ENCODE peak calls at places on chromosomes 11 and 22, in six cellular contexts. One of them, this sample, is unnamed. For H3K9me3, the result is how much of the 10 kb centered on the place peaks cover.

GRCh38 chr11:110858556-110858921 is 146.3 kb upstream of the ARHGAP20 start:
- DNase-seq in body of pancreas: peak
- DNase-seq in aorta: no peak
- DNase-seq in HAP-1: no peak
- DNase-seq in uterus: peak
- DNase-seq in A549: no peak
- DNase-seq in this sample: no peak

GRCh38 chr11:75298191-75298590 is 53.3 kb downstream of the ARRB1 start:
- DNase-seq in body of pancreas: no peak
- DNase-seq in uterus: no peak
- DNase-seq in HAP-1: no peak
- DNase-seq in aorta: no peak
- DNase-seq in A549: no peak
- DNase-seq in this sample: no peak

GRCh38 chr22:39454385-39454871 is 2.4 kb upstream of the MGAT3 start:
- DNase-seq in A549: peak
- DNase-seq in aorta: no peak
- DNase-seq in HAP-1: no peak
- DNase-seq in body of pancreas: no peak
- DNase-seq in uterus: no peak
- DNase-seq in this sample: no peak

GRCh38 chr11:114200351-114200750 is 95.8 kb upstream of the NNMT start:
- DNase-seq in uterus: no peak
- DNase-seq in body of pancreas: no peak
- DNase-seq in A549: no peak
- DNase-seq in aorta: no peak
- DNase-seq in HAP-1: no peak
- DNase-seq in this sample: no peak

GRCh38 chr11:65262775-65263174 is 1.0 kb downstream of the POLA2 start:
- DNase-seq in aorta: no peak
- DNase-seq in uterus: no peak
- DNase-seq in A549: no peak
- DNase-seq in body of pancreas: no peak
- DNase-seq in HAP-1: no peak
- DNase-seq in this sample: no peak

GRCh38 chr11:47071871-47072270 is 104.8 kb downstream of the ARFGAP2 start:
- DNase-seq in body of pancreas: no peak
- DNase-seq in uterus: no peak
- DNase-seq in A549: peak
- DNase-seq in aorta: no peak
- DNase-seq in HAP-1: no peak
- DNase-seq in this sample: no peak

GRCh38 chr11:45933131-45933821 is 10.8 kb downstream of the LARGE2 start:
- DNase-seq in uterus: no peak
- DNase-seq in A549: no peak
- DNase-seq in body of pancreas: peak
- DNase-seq in HAP-1: no peak
- DNase-seq in aorta: no peak
- DNase-seq in this sample: peak

GRCh38 chr22:19756288-19757128 is 4.1 kb upstream of the TBX1 start:
- DNase-seq in HAP-1: peak
- DNase-seq in A549: peak
- DNase-seq in aorta: no peak
- DNase-seq in body of pancreas: peak
- DNase-seq in uterus: peak
- DNase-seq in this sample: no peak

GRCh38 chr22:39359659-39360195 is 9.9 kb downstream of the SYNGR1 start:
- DNase-seq in A549: no peak
- DNase-seq in HAP-1: no peak
- DNase-seq in body of pancreas: no peak
- DNase-seq in uterus: no peak
- DNase-seq in aorta: no peak
- DNase-seq in this sample: no peak

GRCh38 chr11:120985718-120986569 is 38.0 kb upstream of the TBCEL start:
- DNase-seq in A549: peak
- DNase-seq in uterus: peak
- DNase-seq in HAP-1: peak
- DNase-seq in aorta: peak
- DNase-seq in body of pancreas: peak
- DNase-seq in this sample: peak

GRCh38 chr11:2578006-2578933 is 121.5 kb downstream of the KCNQ1OT1 start:
- DNase-seq in A549: no peak
- DNase-seq in HAP-1: no peak
- DNase-seq in aorta: peak
- DNase-seq in body of pancreas: no peak
- DNase-seq in uterus: peak
- DNase-seq in this sample: peak

GRCh38 chr11:87097582-87097981 is 59.8 kb downstream of the TMEM135 start:
- DNase-seq in body of pancreas: peak
- DNase-seq in A549: peak
- DNase-seq in uterus: no peak
- DNase-seq in aorta: no peak
- DNase-seq in HAP-1: peak
- DNase-seq in this sample: no peak

GRCh38 chr22:30286813-30287625 is 2.3 kb downstream of the CASTOR1 start:
- DNase-seq in uterus: peak
- DNase-seq in HAP-1: peak
- DNase-seq in aorta: peak
- DNase-seq in body of pancreas: peak
- DNase-seq in A549: peak
- DNase-seq in this sample: peak

GRCh38 chr11:119847836-119848235 is 118.8 kb upstream of the NECTIN1 start:
- DNase-seq in A549: no peak
- DNase-seq in body of pancreas: no peak
- DNase-seq in HAP-1: no peak
- DNase-seq in aorta: no peak
- DNase-seq in uterus: no peak
- DNase-seq in this sample: no peak

GRCh38 chr11:63912678-63913077 is 4.3 kb downstream of the RCOR2 start:
- DNase-seq in aorta: no peak
- DNase-seq in HAP-1: no peak
- DNase-seq in body of pancreas: no peak
- DNase-seq in A549: no peak
- DNase-seq in uterus: no peak
- DNase-seq in this sample: no peak

GRCh38 chr11:122101625-122102291 is 14.3 kb downstream of the BLID start:
- DNase-seq in aorta: peak
- DNase-seq in A549: no peak
- DNase-seq in body of pancreas: peak
- DNase-seq in HAP-1: no peak
- DNase-seq in uterus: peak
- DNase-seq in this sample: peak

GRCh38 chr11:31133064-31133463 is 236.5 kb downstream of the DCDC1 start:
- DNase-seq in A549: no peak
- DNase-seq in body of pancreas: no peak
- DNase-seq in HAP-1: no peak
- DNase-seq in aorta: no peak
- DNase-seq in uterus: no peak
- DNase-seq in this sample: no peak

GRCh38 chr11:132126973-132127900 is 756.8 kb downstream of the NTM start:
- DNase-seq in HAP-1: no peak
- DNase-seq in A549: no peak
- DNase-seq in aorta: peak
- DNase-seq in uterus: peak
- DNase-seq in body of pancreas: peak
- DNase-seq in this sample: no peak

GRCh38 chr22:28051787-28052356 is 132.8 kb upstream of the PITPNB start:
- DNase-seq in aorta: peak
- DNase-seq in HAP-1: peak
- DNase-seq in body of pancreas: peak
- DNase-seq in A549: peak
- DNase-seq in uterus: peak
- DNase-seq in this sample: peak

GRCh38 chr11:68821670-68822069 is 20.0 kb downstream of the CPT1A start:
- DNase-seq in body of pancreas: no peak
- DNase-seq in HAP-1: no peak
- DNase-seq in uterus: no peak
- DNase-seq in aorta: no peak
- DNase-seq in A549: no peak
- DNase-seq in this sample: no peak

GRCh38 chr11:68826726-68827125 is 15.0 kb downstream of the CPT1A start:
- DNase-seq in body of pancreas: no peak
- DNase-seq in A549: no peak
- DNase-seq in aorta: no peak
- DNase-seq in HAP-1: no peak
- DNase-seq in uterus: no peak
- DNase-seq in this sample: no peak

GRCh38 chr11:68825603-68826002 is 16.1 kb downstream of the CPT1A start:
- DNase-seq in HAP-1: no peak
- DNase-seq in A549: peak
- DNase-seq in body of pancreas: peak
- DNase-seq in aorta: no peak
- DNase-seq in uterus: no peak
- DNase-seq in this sample: no peak

GRCh38 chr11:68819362-68819761 is 22.4 kb downstream of the CPT1A start:
- DNase-seq in HAP-1: peak
- DNase-seq in aorta: no peak
- DNase-seq in body of pancreas: no peak
- DNase-seq in uterus: no peak
- DNase-seq in A549: no peak
- DNase-seq in this sample: no peak

GRCh38 chr11:68822546-68822945 is 19.2 kb downstream of the CPT1A start:
- DNase-seq in aorta: no peak
- DNase-seq in uterus: no peak
- DNase-seq in HAP-1: no peak
- DNase-seq in body of pancreas: no peak
- DNase-seq in A549: no peak
- DNase-seq in this sample: no peak
- H3K9me3 ChIP-seq in aorta: under half
- H3K9me3 ChIP-seq in uterus: under half
- H3K9me3 ChIP-seq in HAP-1: under half
- H3K9me3 ChIP-seq in body of pancreas: under half
- H3K9me3 ChIP-seq in A549: under half
- H3K9me3 ChIP-seq in this sample: under half

GRCh38 chr22:40654522-40655167 is 18.1 kb upstream of the MRTFA start:
- DNase-seq in aorta: peak
- DNase-seq in body of pancreas: peak
- DNase-seq in uterus: peak
- DNase-seq in A549: peak
- DNase-seq in HAP-1: peak
- DNase-seq in this sample: no peak

GRCh38 chr22:40648386-40648785 is 11.9 kb upstream of the MRTFA start:
- DNase-seq in aorta: peak
- DNase-seq in HAP-1: no peak
- DNase-seq in A549: no peak
- DNase-seq in uterus: no peak
- DNase-seq in body of pancreas: no peak
- DNase-seq in this sample: no peak

GRCh38 chr22:40651563-40652501 is 15.3 kb upstream of the MRTFA start:
- DNase-seq in body of pancreas: peak
- DNase-seq in A549: peak
- DNase-seq in uterus: peak
- DNase-seq in aorta: peak
- DNase-seq in HAP-1: peak
- DNase-seq in this sample: peak

GRCh38 chr22:40651057-40651456 is 14.5 kb upstream of the MRTFA start:
- DNase-seq in uterus: no peak
- DNase-seq in HAP-1: no peak
- DNase-seq in body of pancreas: no peak
- DNase-seq in A549: no peak
- DNase-seq in aorta: no peak
- DNase-seq in this sample: no peak

DNA sequence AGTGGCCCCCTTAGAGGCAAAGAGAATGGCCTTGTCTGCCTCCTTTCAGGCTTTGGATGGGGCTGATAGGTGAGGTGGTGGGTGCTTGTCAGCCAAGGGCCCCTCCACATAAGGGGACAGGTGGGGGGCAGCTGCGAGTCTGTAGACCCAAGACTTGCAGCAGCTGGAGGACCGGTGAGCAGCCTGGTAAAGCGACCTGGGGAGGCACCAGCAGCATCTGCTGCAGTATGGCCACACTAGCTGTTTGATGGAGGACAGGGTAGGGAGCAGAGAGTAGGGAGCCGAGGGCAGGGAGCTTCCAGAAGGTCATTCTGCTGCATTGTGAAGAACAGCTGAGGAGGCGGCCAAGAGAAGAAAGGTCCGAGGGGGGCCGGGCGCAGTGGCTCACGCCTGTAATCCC is 16.8 kb upstream of the MRTFA start:
- DNase-seq in aorta: peak
- DNase-seq in HAP-1: no peak
- DNase-seq in body of pancreas: no peak
- DNase-seq in uterus: no peak
- DNase-seq in A549: no peak
- DNase-seq in this sample: no peak
- H3K4me3 ChIP-seq in aorta: no peak
- H3K4me3 ChIP-seq in HAP-1: no peak
- H3K4me3 ChIP-seq in body of pancreas: no peak
- H3K4me3 ChIP-seq in uterus: no peak
- H3K4me3 ChIP-seq in A549: no peak
- H3K4me3 ChIP-seq in this sample: no peak

DNA sequence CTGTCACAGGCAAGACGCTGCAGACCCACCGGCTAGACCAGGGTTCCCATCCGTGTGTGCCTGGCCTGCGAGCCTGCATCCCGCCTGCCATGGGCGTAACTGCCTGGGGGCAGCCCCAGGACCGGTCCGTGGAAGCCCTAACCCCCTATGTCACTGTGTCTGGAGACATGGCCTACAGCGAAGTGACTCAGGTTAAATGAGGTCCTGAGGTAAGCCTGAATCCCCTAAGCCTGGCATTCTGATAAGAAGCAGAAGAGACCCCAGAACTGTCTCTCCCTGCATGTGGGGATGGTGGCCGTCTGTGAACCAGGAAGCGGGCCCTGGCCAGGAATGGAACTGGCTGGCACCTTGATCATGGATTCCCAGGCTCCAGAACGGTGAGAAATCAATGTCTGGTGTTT is 570.1 kb downstream of the BRD1 start:
- DNase-seq in uterus: peak
- DNase-seq in HAP-1: no peak
- DNase-seq in body of pancreas: no peak
- DNase-seq in A549: no peak
- DNase-seq in aorta: no peak
- DNase-seq in this sample: no peak
- H3K9me3 ChIP-seq in uterus: under half
- H3K9me3 ChIP-seq in HAP-1: under half
- H3K9me3 ChIP-seq in body of pancreas: under half
- H3K9me3 ChIP-seq in A549: under half
- H3K9me3 ChIP-seq in aorta: under half
- H3K9me3 ChIP-seq in this sample: under half

DNA sequence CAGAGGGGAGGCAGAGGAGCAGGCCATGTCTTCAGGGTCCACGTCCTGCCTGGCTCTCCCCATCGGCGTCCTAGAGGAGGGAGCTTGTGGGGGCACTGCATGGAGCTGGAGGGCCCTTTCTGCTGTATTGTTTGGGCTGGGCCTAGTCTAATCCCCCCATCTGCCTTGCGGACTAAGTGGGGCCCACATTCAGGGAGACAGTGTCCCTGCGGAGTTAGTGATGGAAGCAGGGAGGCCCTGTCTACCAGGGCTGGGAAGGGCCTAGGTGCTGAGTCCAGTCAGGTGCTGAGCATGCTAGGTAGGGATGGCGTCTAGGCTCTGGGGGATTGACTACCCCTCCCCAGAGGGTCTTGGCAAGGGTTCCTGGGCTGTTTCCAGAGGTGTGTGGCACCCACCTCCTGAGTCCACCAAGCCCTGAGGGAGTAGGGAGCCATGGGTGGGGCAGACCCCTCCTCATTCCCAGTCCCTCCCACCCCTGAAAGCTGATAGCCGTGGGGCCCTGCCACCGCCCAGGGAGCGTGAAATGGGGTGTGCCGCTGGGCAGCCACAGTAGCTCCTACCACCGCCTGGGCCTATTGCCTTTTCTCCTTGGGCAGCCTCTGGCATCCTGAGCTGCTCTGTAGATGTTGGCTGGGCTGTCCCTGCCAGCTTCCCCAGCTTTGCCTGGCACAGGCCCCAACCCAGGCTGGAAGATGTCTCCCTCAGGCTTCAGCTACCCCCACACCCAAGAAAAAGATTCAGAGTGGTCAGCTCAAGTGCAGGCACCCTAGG is 1.9 kb upstream of the POLD4 start:
- DNase-seq in HAP-1: no peak
- DNase-seq in aorta: no peak
- DNase-seq in uterus: peak
- DNase-seq in A549: peak
- DNase-seq in body of pancreas: no peak
- DNase-seq in this sample: peak
- H3K4me3 ChIP-seq in HAP-1: no peak
- H3K4me3 ChIP-seq in aorta: no peak
- H3K4me3 ChIP-seq in uterus: no peak
- H3K4me3 ChIP-seq in A549: peak
- H3K4me3 ChIP-seq in body of pancreas: no peak
- H3K4me3 ChIP-seq in this sample: no peak

This sample was measured in ovary.